ENCODE peak calls at places on chromosomes 6 and 20, in ten cellular contexts. I is SJSA1; H is testis; O is PC-3; B is lung; Z is naive thymus-derived CD4-positive, alpha-beta T cell; N is ovary; F is spleen; T is lower lobe of right lung; C is right cardiac atrium. P is an unnamed sample.
A peak's percentile ranks its signal among the peaks of the same experiment; 100 is the strongest.

GRCh38 chr20:42483694-42484303 is 705.9 kb downstream of the PTPRT start:
- DNase-seq in I (no peak), H (peak; percentile 71), O (no peak), B (no peak), Z (no peak), N (no peak), F (no peak), T (no peak), C (peak; percentile 37), P (peak; percentile 63)

GRCh38 chr6:34182751-34183531 is 37.1 kb upstream of the GRM4 start:
- DNase-seq in I (no peak), H (no peak), O (no peak), B (no peak), Z (peak; percentile 81), N (no peak), F (peak; percentile 81), T (no peak), C (no peak), P (no peak)

GRCh38 chr6:114194362-114195343 is 148.2 kb downstream of the HS3ST5 start:
- DNase-seq in I (no peak), H (no peak), O (no peak), B (peak; percentile 32), Z (no peak), N (no peak), F (no peak), T (no peak), C (peak; percentile 40), P (peak; percentile 19)

GRCh38 chr6:51720327-51720726 is 367.1 kb downstream of the PKHD1 start:
- DNase-seq in I (no peak), H (no peak), O (no peak), B (no peak), Z (no peak), N (no peak), F (no peak), T (no peak), C (no peak), P (no peak)

GRCh38 chr6:65182681-65183080 is 524.3 kb downstream of the EYS start:
- DNase-seq in I (no peak), H (peak; percentile 35), O (peak; percentile 24), B (no peak), Z (no peak), N (no peak), F (no peak), T (no peak), C (no peak), P (no peak)

GRCh38 chr6:33161354-33162320 is 30.6 kb downstream of the COL11A2 start:
- DNase-seq in I (peak; percentile 72), H (peak; percentile 80), O (peak; percentile 75), B (peak; percentile 85), Z (peak; percentile 75), N (peak; percentile 78), F (peak; percentile 96), T (peak; percentile 90), C (peak; percentile 87), P (peak; percentile 83)

GRCh38 chr20:55174635-55175034 is 699.2 kb downstream of the DOK5 start:
- DNase-seq in I (no peak), H (no peak), O (no peak), B (no peak), Z (no peak), N (no peak), F (no peak), T (no peak), C (no peak), P (no peak)

GRCh38 chr6:79127660-79128059 is 49.6 kb upstream of the PHIP start:
- DNase-seq in I (no peak), H (no peak), O (no peak), B (no peak), Z (no peak), N (no peak), F (no peak), T (peak; percentile 32), C (no peak), P (peak; percentile 25)

GRCh38 chr6:65671922-65672321 is 35.1 kb downstream of the EYS start:
- DNase-seq in I (no peak), H (no peak), O (peak; percentile 62), B (no peak), Z (no peak), N (no peak), F (no peak), T (no peak), C (no peak), P (no peak)

GRCh38 chr20:33817411-33817810 is 6.3 kb downstream of the CHMP4B start:
- DNase-seq in I (no peak), H (no peak), O (no peak), B (no peak), Z (no peak), N (peak; percentile 58), F (no peak), T (no peak), C (no peak), P (no peak)
- H3K4me1 ChIP-seq in I (peaks cover 5% of the 10 kb centered on the region), H (peaks cover 23% of the 10 kb centered on the region), O (peaks cover 22% of the 10 kb centered on the region), B (peaks cover 19% of the 10 kb centered on the region), Z (peaks cover 26% of the 10 kb centered on the region), N (peaks cover 21% of the 10 kb centered on the region), F (peaks cover 99% of the 10 kb centered on the region), T (peaks cover 74% of the 10 kb centered on the region), C (peaks cover 26% of the 10 kb centered on the region), P (no peaks in the 10 kb centered on the region)

GRCh38 chr20:43943725-43944124 is 29.1 kb downstream of the TOX2 start:
- DNase-seq in I (no peak), H (no peak), O (no peak), B (no peak), Z (no peak), N (no peak), F (no peak), T (no peak), C (no peak), P (no peak)
- H3K4me3 ChIP-seq in I (no peak overlapping the region), H (no peak overlapping the region), O (no peak overlapping the region), B (no peak overlapping the region), Z (no peak overlapping the region), N (no peak overlapping the region), F (no peak overlapping the region), T (no peak overlapping the region), C (no peak overlapping the region), P (no peak overlapping the region)

GRCh38 chr6:3366596-3367413 is 90.0 kb downstream of the SLC22A23 start:
- DNase-seq in I (no peak), H (no peak), O (no peak), B (no peak), Z (no peak), N (no peak), F (no peak), T (no peak), C (no peak), P (no peak)
- H3K4me1 ChIP-seq in I (no peaks in the 10 kb centered on the region), H (no peaks in the 10 kb centered on the region), O (peaks cover 29% of the 10 kb centered on the region), B (peaks cover 2% of the 10 kb centered on the region), Z (peaks cover 20% of the 10 kb centered on the region), N (no peaks in the 10 kb centered on the region), F (no peaks in the 10 kb centered on the region), T (peaks cover 3% of the 10 kb centered on the region), C (peaks cover 1% of the 10 kb centered on the region), P (no peaks in the 10 kb centered on the region)

DNA sequence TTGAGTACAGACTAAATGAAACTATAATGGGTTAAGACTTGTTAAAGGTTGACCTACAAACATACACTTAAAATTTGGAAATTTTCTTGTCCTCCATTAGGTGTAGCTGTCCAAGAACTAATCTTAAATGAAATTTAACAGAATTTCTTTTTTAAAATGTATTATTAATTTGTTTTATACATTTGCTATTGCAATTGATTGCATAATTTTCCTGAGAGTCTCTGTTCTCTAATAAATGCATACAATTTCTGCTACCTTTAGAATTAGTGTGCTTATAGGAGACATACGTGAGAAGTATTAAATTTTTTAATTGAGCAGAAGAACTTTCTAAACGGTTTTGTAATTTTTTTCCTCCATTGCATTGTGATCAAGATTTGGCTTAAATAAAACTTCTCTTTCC is 1.5 kb downstream of the FAM135A start:
- DNase-seq in I (no peak), H (no peak), O (no peak), B (no peak), Z (no peak), N (no peak), F (no peak), T (no peak), C (no peak), P (no peak)
- H3K4me3 ChIP-seq in I (no peak overlapping the region), H (no peak overlapping the region), O (peak overlapping the region; percentile 90), B (no peak overlapping the region), Z (no peak overlapping the region), N (peak overlapping the region; percentile 96), F (peak overlapping the region; percentile 92), T (peak overlapping the region; percentile 95), C (peak overlapping the region; percentile 93), P (peak overlapping the region; percentile 96)

DNA sequence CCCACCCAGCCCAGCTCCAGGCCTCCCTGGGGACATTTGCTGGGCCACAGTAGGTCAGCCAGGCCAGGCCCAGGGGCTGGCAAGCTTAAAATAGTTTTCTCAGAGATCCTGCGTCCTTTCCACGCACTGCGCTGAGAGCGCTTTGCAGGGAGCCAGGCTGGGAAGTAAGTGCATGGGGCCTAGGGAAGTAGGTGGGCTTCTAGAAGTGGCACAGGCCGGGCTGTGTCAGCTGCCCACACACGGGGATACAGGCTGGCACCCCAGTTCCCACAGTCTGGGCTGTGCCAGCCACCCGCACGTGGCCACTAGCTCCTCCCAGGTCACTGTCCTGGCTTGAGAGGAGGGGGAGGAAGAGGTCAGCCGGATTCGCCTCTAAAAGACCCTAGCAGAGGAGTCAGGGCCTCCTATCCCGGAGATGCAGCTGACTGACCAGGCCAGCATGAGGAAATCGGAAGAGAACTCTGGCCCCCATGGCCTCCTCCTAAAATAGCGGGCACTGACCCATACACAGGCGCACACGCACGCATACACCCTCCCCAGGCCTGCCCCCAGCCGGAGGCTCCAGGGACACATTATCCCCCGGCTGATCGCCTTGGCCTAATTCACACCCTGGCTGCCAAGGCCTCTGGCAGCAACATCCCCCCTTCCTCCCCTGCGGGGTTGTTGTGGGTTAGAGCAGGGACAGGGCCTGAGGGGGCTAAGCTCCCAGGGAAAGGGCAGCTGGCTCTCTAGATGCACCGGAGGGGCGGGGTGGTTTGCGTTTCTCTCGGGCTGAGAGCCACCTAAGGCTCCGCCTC is 5.4 kb downstream of the SLCO4A1 start:
- DNase-seq in I (no peak), H (peak; percentile 82), O (no peak), B (no peak), Z (no peak), N (peak; percentile 88), F (no peak), T (no peak), C (peak; percentile 64), P (peak; percentile 54)
- H3K4me1 ChIP-seq in I (peaks cover 25% of the 10 kb centered on the region), H (peaks cover 26% of the 10 kb centered on the region), O (peaks cover 67% of the 10 kb centered on the region), B (peaks cover 34% of the 10 kb centered on the region), Z (peaks cover 23% of the 10 kb centered on the region), N (peaks cover 22% of the 10 kb centered on the region), F (peaks cover 99% of the 10 kb centered on the region), T (peaks cover 82% of the 10 kb centered on the region), C (peaks cover 5% of the 10 kb centered on the region), P (peaks cover 41% of the 10 kb centered on the region)

GRCh38 chr6:116876635-116877611 is at the start of gene RFX6:
- DNase-seq in I (no peak), H (peak; percentile 14), O (no peak), B (no peak), Z (no peak), N (no peak), F (no peak), T (no peak), C (no peak), P (no peak)
- H3K4me3 ChIP-seq in I (no peak within 1 kb of the TSS), H (peak within 1 kb of the TSS; percentile 34), O (peak within 1 kb of the TSS; percentile 69), B (no peak within 1 kb of the TSS), Z (no peak within 1 kb of the TSS), N (peak within 1 kb of the TSS; percentile 17), F (peak within 1 kb of the TSS; percentile 15), T (peak within 1 kb of the TSS; percentile 39), C (peak within 1 kb of the TSS; percentile 43), P (no peak within 1 kb of the TSS)